ENCODE peak calls at places on chromosomes 5 and 9, in nine cellular contexts. H, A, K, X, T, D, F, P and L are unnamed samples.

GRCh38 chr9:89448381-89448780 is 49.5 kb downstream of the SEMA4D start:
- DNase-seq in H (no peak), A (no peak), K (no peak), X (no peak), T (no peak), D (no peak), F (no peak), P (no peak), L (no peak)

GRCh38 chr9:129697111-129697955 is 31.9 kb downstream of the PRRX2 start:
- DNase-seq in H (peak), A (peak), K (no peak), X (peak), T (peak), D (peak), F (peak), P (peak), L (peak)

GRCh38 chr5:173324115-173325001 is 3.9 kb downstream of the STC2 start:
- DNase-seq in H (no peak), A (no peak), K (peak), X (peak), T (peak), D (peak), F (peak), P (peak), L (peak)

GRCh38 chr5:174303437-174304045 is 258.0 kb downstream of the NSG2 start:
- DNase-seq in H (no peak), A (no peak), K (no peak), X (no peak), T (no peak), D (no peak), F (no peak), P (no peak), L (no peak)

GRCh38 chr9:38284768-38285080 is 107.8 kb upstream of the ALDH1B1 start:
- DNase-seq in H (no peak), A (no peak), K (no peak), X (no peak), T (no peak), D (no peak), F (no peak), P (peak), L (no peak)

GRCh38 chr5:593511-593910 is 18.6 kb upstream of the CEP72 start:
- DNase-seq in H (no peak), A (no peak), K (no peak), X (no peak), T (no peak), D (no peak), F (peak), P (no peak), L (peak)

GRCh38 chr5:15752886-15753285 is 252.9 kb downstream of the FBXL7 start:
- DNase-seq in H (peak), A (no peak), K (peak), X (no peak), T (peak), D (peak), F (peak), P (no peak), L (no peak)

GRCh38 chr5:149166591-149167100 is 25.4 kb downstream of the ABLIM3 start:
- DNase-seq in H (no peak), A (no peak), K (no peak), X (no peak), T (no peak), D (no peak), F (no peak), P (no peak), L (no peak)

GRCh38 chr5:155872801-155873200 is 454.2 kb upstream of the SGCD start:
- DNase-seq in H (no peak), A (no peak), K (no peak), X (no peak), T (no peak), D (no peak), F (no peak), P (no peak), L (no peak)

GRCh38 chr5:40736103-40736875 is 19.5 kb downstream of the TTC33 start:
- DNase-seq in H (peak), A (peak), K (no peak), X (no peak), T (no peak), D (no peak), F (no peak), P (peak), L (no peak)

GRCh38 chr9:2346277-2346913 is 275.2 kb upstream of the VLDLR start:
- DNase-seq in H (no peak), A (no peak), K (no peak), X (no peak), T (no peak), D (no peak), F (no peak), P (no peak), L (no peak)

GRCh38 chr9:13083973-13084528 is 195.4 kb downstream of the MPDZ start:
- DNase-seq in H (peak), A (no peak), K (no peak), X (no peak), T (no peak), D (no peak), F (no peak), P (no peak), L (no peak)

GRCh38 chr5:16245956-16246355 is 66.4 kb upstream of the MARCHF11 start:
- DNase-seq in H (no peak), A (no peak), K (no peak), X (no peak), T (no peak), D (no peak), F (no peak), P (no peak), L (no peak)

GRCh38 chr5:126481243-126481642 is 58.0 kb downstream of the GRAMD2B start:
- DNase-seq in H (no peak), A (no peak), K (no peak), X (no peak), T (no peak), D (no peak), F (no peak), P (no peak), L (no peak)

GRCh38 chr9:130140701-130141100 is 31.5 kb upstream of the NCS1 start:
- DNase-seq in H (no peak), A (no peak), K (no peak), X (no peak), T (no peak), D (no peak), F (no peak), P (no peak), L (no peak)

GRCh38 chr9:110602281-110602680 is 22.7 kb upstream of the SVEP1 start:
- DNase-seq in H (no peak), A (no peak), K (no peak), X (no peak), T (no peak), D (no peak), F (no peak), P (peak), L (no peak)

GRCh38 chr5:32326216-32326772 is 13.6 kb upstream of the MTMR12 start:
- DNase-seq in H (peak), A (no peak), K (no peak), X (no peak), T (no peak), D (no peak), F (no peak), P (no peak), L (no peak)

GRCh38 chr5:10469253-10470030 is 27.8 kb downstream of the ROPN1L start:
- DNase-seq in H (peak), A (no peak), K (no peak), X (no peak), T (no peak), D (no peak), F (no peak), P (no peak), L (no peak)

GRCh38 chr9:23545728-23546127 is 280.3 kb downstream of the ELAVL2 start:
- DNase-seq in H (no peak), A (no peak), K (no peak), X (no peak), T (no peak), D (no peak), F (no peak), P (no peak), L (no peak)

GRCh38 chr9:114117996-114118830 is 19.1 kb upstream of the KIF12 start:
- DNase-seq in H (no peak), A (no peak), K (peak), X (no peak), T (no peak), D (no peak), F (no peak), P (no peak), L (no peak)

GRCh38 chr5:6371079-6371810 is 7.1 kb downstream of the MED10 start:
- DNase-seq in H (no peak), A (no peak), K (no peak), X (no peak), T (no peak), D (no peak), F (no peak), P (peak), L (no peak)

GRCh38 chr9:16515879-16516289 is 354.6 kb downstream of the BNC2 start:
- DNase-seq in H (peak), A (peak), K (no peak), X (no peak), T (no peak), D (no peak), F (no peak), P (peak), L (no peak)

GRCh38 chr5:164052536-164053090 is 547.2 kb downstream of the MAT2B start:
- DNase-seq in H (no peak), A (no peak), K (no peak), X (no peak), T (no peak), D (no peak), F (no peak), P (no peak), L (no peak)

GRCh38 chr5:103800728-103801127 is 238.1 kb upstream of the NUDT12 start:
- DNase-seq in H (no peak), A (no peak), K (no peak), X (no peak), T (no peak), D (no peak), F (no peak), P (no peak), L (no peak)

GRCh38 chr5:150066901-150067396 is 19.4 kb downstream of the CSF1R start:
- DNase-seq in H (peak), A (no peak), K (no peak), X (no peak), T (peak), D (no peak), F (peak), P (no peak), L (no peak)

GRCh38 chr9:104386425-104387069 is 117.5 kb upstream of the OR13F1 start:
- DNase-seq in H (peak), A (peak), K (no peak), X (no peak), T (no peak), D (no peak), F (no peak), P (peak), L (no peak)

GRCh38 chr5:33726422-33727165 is 165.2 kb downstream of the ADAMTS12 start:
- DNase-seq in H (peak), A (no peak), K (no peak), X (no peak), T (no peak), D (no peak), F (no peak), P (no peak), L (no peak)

GRCh38 chr5:9316733-9317132 is 229.1 kb downstream of the SEMA5A start:
- DNase-seq in H (no peak), A (no peak), K (no peak), X (no peak), T (no peak), D (no peak), F (no peak), P (no peak), L (no peak)

GRCh38 chr9:32703635-32704034 is 68.2 kb upstream of the TAF1L start:
- DNase-seq in H (no peak), A (peak), K (no peak), X (no peak), T (no peak), D (no peak), F (no peak), P (peak), L (no peak)

GRCh38 chr5:143898914-143899591 is 87.1 kb downstream of the HMHB1 start:
- DNase-seq in H (no peak), A (no peak), K (no peak), X (no peak), T (no peak), D (no peak), F (no peak), P (no peak), L (no peak)

GRCh38 chr5:165981721-165982120 is 2309.7 kb upstream of the WWC1 start:
- DNase-seq in H (no peak), A (no peak), K (no peak), X (no peak), T (no peak), D (no peak), F (no peak), P (no peak), L (no peak)

GRCh38 chr9:136619742-136620440 is 42.8 kb upstream of the EGFL7 start:
- DNase-seq in H (peak), A (no peak), K (no peak), X (peak), T (peak), D (peak), F (peak), P (no peak), L (peak)

GRCh38 chr5:168867271-168867670 is 288.1 kb upstream of the PANK3 start:
- DNase-seq in H (no peak), A (no peak), K (no peak), X (no peak), T (no peak), D (no peak), F (no peak), P (no peak), L (no peak)

GRCh38 chr5:171226864-171227263 is 82.2 kb upstream of the TLX3 start:
- DNase-seq in H (no peak), A (no peak), K (no peak), X (no peak), T (no peak), D (no peak), F (no peak), P (no peak), L (no peak)

GRCh38 chr5:144028644-144029043 is 141.8 kb downstream of the YIPF5 start:
- DNase-seq in H (peak), A (no peak), K (peak), X (no peak), T (no peak), D (no peak), F (no peak), P (no peak), L (no peak)

GRCh38 chr5:10578869-10579268 is 15.0 kb downstream of the ANKRD33B start:
- DNase-seq in H (no peak), A (no peak), K (no peak), X (no peak), T (no peak), D (no peak), F (no peak), P (no peak), L (no peak)

GRCh38 chr5:59473611-59474010 is 419.9 kb downstream of the PDE4D start:
- DNase-seq in H (no peak), A (no peak), K (no peak), X (no peak), T (no peak), D (no peak), F (no peak), P (no peak), L (no peak)

DNA sequence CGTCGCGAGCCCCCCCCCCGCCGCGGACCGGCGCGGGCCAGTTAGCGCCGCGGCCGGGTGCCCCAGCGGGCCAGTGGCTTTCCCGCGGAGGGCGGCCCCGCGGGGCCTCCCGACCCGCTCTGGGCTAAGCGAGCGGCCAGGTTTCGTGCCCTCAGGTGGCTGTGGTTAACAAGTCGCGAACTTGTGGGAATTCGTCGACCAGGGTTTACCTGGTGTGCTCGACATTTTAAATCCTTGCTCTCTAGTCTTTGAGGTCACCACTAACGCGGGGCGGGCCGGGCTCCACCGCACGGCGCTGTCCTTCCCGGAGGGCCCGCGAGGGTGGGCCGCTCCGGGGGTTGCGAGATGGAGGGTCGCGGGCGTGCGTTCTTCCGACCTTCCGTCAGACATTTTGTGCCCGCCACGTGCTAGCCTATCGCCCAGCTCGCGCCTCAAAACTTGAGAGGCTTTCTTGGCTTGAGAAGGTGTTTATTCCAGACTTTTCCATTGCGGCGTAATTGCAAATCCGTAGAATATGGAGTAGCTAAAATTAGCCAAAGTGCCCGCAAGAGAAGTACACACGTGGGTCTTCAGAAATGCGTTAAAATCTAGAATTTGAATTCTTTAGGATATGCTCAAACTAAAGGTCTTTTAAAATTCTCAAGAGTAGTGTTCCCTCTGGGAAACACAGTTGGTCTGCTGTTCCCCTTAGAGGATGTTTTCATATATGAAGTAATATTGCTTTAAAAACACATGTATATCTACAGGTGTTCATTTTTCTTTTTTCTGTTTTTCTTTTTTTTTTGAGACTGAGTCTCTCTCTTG is 2.1 kb downstream of the ANP32B start:
- DNase-seq in H (no peak), A (peak), K (no peak), X (peak), T (peak), D (no peak), F (peak), P (peak), L (no peak)
- H3K27ac ChIP-seq in H (peak), A (peak), K (peak), X (peak), T (peak), D (peak), F (peak), P (no peak), L (peak)

GRCh38 chr5:72242796-72243475 is 77.1 kb downstream of the MRPS27 start:
- DNase-seq in H (no peak), A (no peak), K (peak), X (no peak), T (no peak), D (no peak), F (no peak), P (peak), L (no peak)

GRCh38 chr5:72245517-72246238 is 74.4 kb downstream of the MRPS27 start:
- DNase-seq in H (no peak), A (no peak), K (no peak), X (no peak), T (no peak), D (no peak), F (no peak), P (peak), L (no peak)

GRCh38 chr5:72243706-72244105 is 76.3 kb downstream of the MRPS27 start:
- DNase-seq in H (no peak), A (no peak), K (no peak), X (no peak), T (no peak), D (no peak), F (no peak), P (no peak), L (no peak)

GRCh38 chr5:72246239-72246580 is 73.8 kb downstream of the MRPS27 start:
- DNase-seq in H (peak), A (peak), K (no peak), X (no peak), T (no peak), D (no peak), F (no peak), P (no peak), L (no peak)

GRCh38 chr5:72244862-72245371 is 75.1 kb downstream of the MRPS27 start:
- DNase-seq in H (peak), A (peak), K (no peak), X (no peak), T (no peak), D (no peak), F (no peak), P (peak), L (peak)
- TF ChIP-seq CTCF in H (peak), A (peak), K (no peak), X (no peak), T (peak), D (peak), F (peak), P (peak), L (peak)

DNA sequence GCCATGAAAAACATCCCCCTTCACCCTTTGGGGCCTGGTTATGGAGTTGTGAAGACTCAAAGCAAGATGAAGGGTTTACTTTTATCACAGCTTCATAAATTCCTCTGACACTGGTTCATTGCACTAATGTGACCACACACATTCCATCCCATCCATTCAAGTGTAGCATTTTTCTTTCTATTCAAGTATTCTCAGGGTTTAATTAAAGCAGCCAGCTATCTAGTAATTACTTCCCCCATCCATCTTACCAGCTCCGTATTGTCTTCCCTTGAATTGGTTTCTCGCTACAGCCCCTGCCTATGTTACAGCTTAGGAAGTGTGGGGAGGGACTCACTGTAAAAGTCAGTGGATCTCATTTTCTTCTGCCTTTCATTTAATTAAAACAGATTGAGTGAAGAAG is 387.0 kb upstream of the RFX3 start:
- DNase-seq in H (peak), A (no peak), K (no peak), X (no peak), T (no peak), D (no peak), F (no peak), P (peak), L (no peak)
- H3K27ac ChIP-seq in H (peak), A (no peak), K (no peak), X (no peak), T (no peak), D (no peak), F (no peak), P (peak), L (no peak)

GRCh38 chr9:106862946-106863740 is at the start of gene ZNF462:
- DNase-seq in H (peak), A (peak), K (no peak), X (peak), T (peak), D (peak), F (peak), P (peak), L (no peak)
- TF ChIP-seq CTCF in H (no peak), A (no peak), K (no peak), X (peak), T (no peak), D (no peak), F (peak), P (no peak), L (peak)